ENCODE peak calls at places on chromosomes 12 and 14, in five cellular contexts. Z is NCI-H774, T is WTC11, M is epithelial cell of prostate, U is C1 segment of cervical spinal cord. E is an unnamed sample.

GRCh38 chr14:69281450-69282169 is 21.7 kb downstream of the GALNT16 start:
- DNase-seq in Z (peak), T (no peak), M (no peak), U (no peak), E (no peak)

GRCh38 chr14:68682166-68683103 is 110.4 kb downstream of the ZFP36L1 start:
- DNase-seq in Z (no peak), T (no peak), M (no peak), U (no peak), E (no peak)

GRCh38 chr12:78118486-78118885 is 287.8 kb downstream of the NAV3 start:
- DNase-seq in Z (no peak), T (no peak), M (no peak), U (no peak), E (no peak)

GRCh38 chr12:10211101-10211974 is 1.3 kb upstream of the GABARAPL1 start:
- DNase-seq in Z (no peak), T (no peak), M (no peak), U (no peak), E (no peak)

GRCh38 chr12:105706321-105706972 is 376.0 kb downstream of the C12orf75 start:
- DNase-seq in Z (no peak), T (no peak), M (no peak), U (no peak), E (no peak)

GRCh38 chr14:78633747-78634146 is 463.6 kb downstream of the NRXN3 start:
- DNase-seq in Z (no peak), T (peak), M (no peak), U (no peak), E (no peak)

GRCh38 chr12:125289965-125290364 is 224.7 kb downstream of the AACS start:
- DNase-seq in Z (no peak), T (no peak), M (no peak), U (no peak), E (no peak)

GRCh38 chr14:44446965-44447364 is 60.1 kb downstream of the FSCB start:
- DNase-seq in Z (no peak), T (no peak), M (no peak), U (no peak), E (no peak)

GRCh38 chr12:88391556-88391955 is 188.7 kb downstream of the KITLG start:
- DNase-seq in Z (no peak), T (no peak), M (no peak), U (no peak), E (no peak)

GRCh38 chr12:112018571-112019237 is 5.5 kb downstream of the ERP29 start:
- DNase-seq in Z (peak), T (no peak), M (no peak), U (no peak), E (no peak)

GRCh38 chr14:37428954-37429353 is 166.1 kb downstream of the FOXA1 start:
- DNase-seq in Z (no peak), T (no peak), M (no peak), U (no peak), E (no peak)

GRCh38 chr12:32583535-32583934 is 95.6 kb upstream of the DNM1L start:
- DNase-seq in Z (no peak), T (no peak), M (no peak), U (no peak), E (no peak)

GRCh38 chr12:82958966-82959365 is 272.3 kb downstream of the TMTC2 start:
- DNase-seq in Z (no peak), T (no peak), M (no peak), U (no peak), E (no peak)

GRCh38 chr12:171276-171675 is 42.7 kb downstream of the SLC6A12 start:
- DNase-seq in Z (no peak), T (no peak), M (no peak), U (no peak), E (no peak)

GRCh38 chr14:93987815-93988476 is 9.2 kb upstream of the CCDC197 start:
- DNase-seq in Z (no peak), T (peak), M (no peak), U (no peak), E (no peak)

GRCh38 chr12:52627395-52628110 is 9.2 kb upstream of the KRT73 start:
- DNase-seq in Z (no peak), T (no peak), M (no peak), U (no peak), E (no peak)

GRCh38 chr14:90503582-90503981 is 106.8 kb downstream of the CALM1 start:
- DNase-seq in Z (peak), T (no peak), M (no peak), U (no peak), E (no peak)

GRCh38 chr12:96210376-96211055 is 16.3 kb downstream of the ELK3 start:
- DNase-seq in Z (no peak), T (no peak), M (no peak), U (no peak), E (no peak)

GRCh38 chr14:68753696-68754095 is 39.2 kb downstream of the ZFP36L1 start:
- DNase-seq in Z (no peak), T (no peak), M (no peak), U (no peak), E (no peak)

GRCh38 chr12:119696943-119697342 is 29.0 kb downstream of the PRKAB1 start:
- DNase-seq in Z (no peak), T (no peak), M (no peak), U (no peak), E (no peak)

GRCh38 chr14:75995372-75996041 is 9.9 kb downstream of the IFT43 start:
- DNase-seq in Z (no peak), T (no peak), M (no peak), U (no peak), E (no peak)

E was measured in keratinocyte.